ENCODE peak calls at places on chromosome 1, in four cellular contexts. J, S, Z and A are unnamed samples.

GRCh38 chr1:196651637-196652215 is at the start of gene CFH:
- DNase-seq in J (no peak), S (peak; percentile 34), Z (no peak), A (peak; percentile 83)

GRCh38 chr1:1122078-1122811 is 6.4 kb upstream of the C1orf159 start:
- DNase-seq in J (peak; percentile 72), S (peak; percentile 59), Z (peak; percentile 91), A (peak; percentile 45)

GRCh38 chr1:244097523-244098390 is 46.7 kb downstream of the ZBTB18 start:
- DNase-seq in J (no peak), S (no peak), Z (no peak), A (no peak)

GRCh38 chr1:219492676-219493075 is 120.2 kb downstream of the ZC3H11B start:
- DNase-seq in J (no peak), S (no peak), Z (no peak), A (no peak)

GRCh38 chr1:183645453-183646024 is 7.6 kb downstream of the APOBEC4 start:
- DNase-seq in J (no peak), S (no peak), Z (no peak), A (no peak)

GRCh38 chr1:234628099-234628498 is 18.1 kb upstream of the IRF2BP2 start:
- DNase-seq in J (no peak), S (no peak), Z (no peak), A (no peak)

GRCh38 chr1:113978863-113979702 is at the start of gene OLFML3:
- DNase-seq in J (peak; percentile 74), S (peak; percentile 65), Z (peak; percentile 69), A (peak; percentile 80)

GRCh38 chr1:145872421-145872891 is 13.2 kb downstream of the ANKRD35 start:
- DNase-seq in J (no peak), S (peak; percentile 24), Z (no peak), A (peak; percentile 65)

GRCh38 chr1:998905-999796 is 746 bp downstream of the HES4 start:
- DNase-seq in J (peak; percentile 40), S (no peak), Z (no peak), A (no peak)